ENCODE peak calls at places on chromosomes 13 and 19, in eight cellular contexts. G is H1, H is adrenal gland, E is upper lobe of left lung, J is breast epithelium, W is uterus, B is sigmoid colon, L is GM12878. O is an unnamed sample. For H3K36me3 and H3K4me1, the result is how much of the 10 kb centered on the place peaks cover.

GRCh38 chr13:51605698-51606097 is 21.4 kb downstream of the WDFY2 start:
- DNase-seq in J (no peak), B (no peak), E (no peak), W (no peak), H (no peak), G (no peak), L (no peak), O (no peak)

GRCh38 chr13:51000576-51001260 is 91.1 kb downstream of the RNASEH2B start:
- DNase-seq in J (peak), H (peak), L (no peak), B (peak), G (no peak), W (peak), E (no peak), O (no peak)

GRCh38 chr13:91346848-91347211 is 657 bp upstream of the MIR17HG start:
- DNase-seq in G (no peak), H (no peak), B (no peak), W (no peak), E (no peak), L (peak), J (no peak), O (no peak)

GRCh38 chr13:59666504-59666903 is 497.2 kb downstream of the DIAPH3 start:
- DNase-seq in J (no peak), L (no peak), G (no peak), H (no peak), E (no peak), B (no peak), W (no peak), O (no peak)

GRCh38 chr13:23743269-23743668 is 145.9 kb downstream of the MIPEP start:
- DNase-seq in B (no peak), H (no peak), L (no peak), W (no peak), G (no peak), E (no peak), J (no peak), O (no peak)

GRCh38 chr13:107721436-107721835 is 493.9 kb downstream of the LIG4 start:
- DNase-seq in G (no peak), E (no peak), J (no peak), W (no peak), H (no peak), L (no peak), B (no peak), O (no peak)

GRCh38 chr19:51489113-51489512 is 10.8 kb downstream of the CEACAM18 start:
- DNase-seq in J (no peak), E (no peak), L (no peak), W (no peak), G (no peak), H (no peak), B (no peak), O (no peak)

GRCh38 chr13:81745391-81745790 is 1404.5 kb upstream of the SPRY2 start:
- DNase-seq in H (no peak), W (no peak), G (no peak), B (no peak), L (no peak), J (no peak), E (no peak), O (no peak)

GRCh38 chr19:3234800-3235199 is 10.3 kb downstream of the CELF5 start:
- DNase-seq in B (no peak), G (no peak), W (no peak), J (no peak), L (no peak), H (no peak), E (no peak), O (no peak)

GRCh38 chr13:40191186-40191980 is 475.1 kb downstream of the FOXO1 start:
- DNase-seq in L (no peak), H (no peak), B (no peak), G (no peak), J (peak), E (no peak), W (no peak), O (no peak)

GRCh38 chr19:53002479-53002878 is 11.2 kb upstream of the ERVV-1 start:
- DNase-seq in B (no peak), W (no peak), G (no peak), H (no peak), E (no peak), J (no peak), L (no peak), O (no peak)

GRCh38 chr13:100508996-100509395 is 79.6 kb downstream of the GGACT start:
- DNase-seq in W (no peak), L (no peak), J (no peak), E (no peak), H (no peak), B (no peak), G (no peak), O (no peak)

GRCh38 chr13:54945978-54946377 is 1917.4 kb downstream of the OLFM4 start:
- DNase-seq in L (no peak), H (no peak), B (no peak), E (no peak), W (no peak), G (no peak), J (no peak), O (no peak)

GRCh38 chr13:22168437-22168836 is 497.6 kb downstream of the FGF9 start:
- DNase-seq in W (no peak), H (no peak), L (no peak), E (peak), G (no peak), J (no peak), B (no peak), O (no peak)

GRCh38 chr19:1563251-1563650 is 4.9 kb downstream of the MEX3D start:
- DNase-seq in E (no peak), J (no peak), L (no peak), H (no peak), G (no peak), B (no peak), W (no peak), O (no peak)

DNA sequence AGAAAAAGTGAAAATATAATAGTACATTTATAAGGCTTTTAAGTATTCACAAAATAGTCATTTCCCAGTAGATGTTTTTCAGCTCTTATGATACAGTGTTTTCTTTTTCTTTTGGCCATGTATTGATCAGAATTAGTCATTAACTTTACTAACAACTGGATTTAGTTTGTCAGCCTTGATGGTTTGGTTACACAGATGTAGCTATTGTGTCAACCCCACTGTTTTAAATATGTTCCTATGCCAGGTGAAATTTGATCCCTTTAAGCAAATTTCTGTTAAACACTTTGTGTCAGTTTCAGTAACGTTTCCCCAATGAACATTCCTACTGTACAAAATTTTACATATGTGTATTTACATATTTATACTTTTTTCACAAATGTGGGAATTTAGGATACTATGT is 261.5 kb upstream of the STARD13 start:
- DNase-seq in L (no peak), B (no peak), J (no peak), G (no peak), H (no peak), W (no peak), E (no peak), O (no peak)
- TF ChIP-seq POLR2A in L (no peak), B (no peak), J (no peak), G (no peak), H (no peak), W (no peak), E (no peak), O (no peak)

DNA sequence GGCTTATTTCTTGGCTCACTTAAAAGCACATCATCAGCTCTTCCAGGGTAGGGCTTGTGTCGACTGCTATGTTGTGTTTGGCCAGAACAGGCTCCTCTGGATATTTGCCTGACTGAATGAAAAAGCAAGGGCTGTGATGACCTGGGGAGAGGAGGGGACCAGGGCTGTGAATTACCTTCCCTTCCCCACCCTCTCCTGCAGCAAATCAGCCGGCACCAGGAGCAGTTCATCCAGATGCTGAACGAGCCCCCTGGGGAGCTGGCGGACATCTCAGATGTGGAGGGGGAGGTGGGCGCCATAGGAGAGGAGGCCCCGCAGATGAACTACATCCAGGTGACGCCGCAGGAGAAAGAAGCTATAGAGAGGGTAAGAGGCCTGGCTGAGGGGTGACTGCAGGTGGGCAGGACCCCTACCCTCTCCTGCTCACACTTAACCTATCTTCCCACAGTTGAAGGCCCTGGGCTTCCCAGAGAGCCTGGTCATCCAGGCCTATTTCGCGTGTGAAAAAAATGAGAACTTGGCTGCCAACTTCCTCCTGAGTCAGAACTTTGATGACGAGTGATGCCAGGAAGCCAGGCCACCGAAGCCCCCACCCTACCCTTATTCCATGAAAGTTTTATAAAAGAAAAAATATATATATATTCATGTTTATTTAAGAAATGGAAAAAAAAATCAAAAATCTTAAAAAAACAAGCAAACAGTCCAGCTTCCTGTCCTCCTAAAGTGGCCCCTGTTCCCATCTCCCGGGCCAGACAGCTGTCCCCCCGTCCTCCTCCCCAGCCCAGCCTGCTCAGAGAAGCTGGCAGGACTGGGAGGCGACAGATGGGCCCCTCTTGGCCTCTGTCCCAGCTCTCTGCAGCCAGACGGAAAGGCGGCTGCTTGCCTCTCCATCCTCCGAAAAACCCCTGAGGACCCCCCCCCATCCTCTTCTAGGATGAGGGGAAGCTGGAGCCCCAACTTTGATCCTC is 4.3 kb downstream of the GADD45GIP1 start:
- DNase-seq in H (peak), L (no peak), E (no peak), B (no peak), W (no peak), G (no peak), J (no peak), O (no peak)
- H3K36me3 ChIP-seq in H (under half), L (under half), E (half or more), B (half or more), W (under half), G (under half), J (under half), O (under half)

GRCh38 chr13:98485561-98485960 is 91.3 kb downstream of the STK24 start:
- DNase-seq in G (no peak), H (no peak), E (no peak), W (no peak), B (no peak), J (no peak), L (no peak), O (no peak)

GRCh38 chr13:98481511-98481951 is 95.4 kb downstream of the STK24 start:
- DNase-seq in L (no peak), H (no peak), J (no peak), B (peak), W (no peak), G (no peak), E (no peak), O (no peak)

GRCh38 chr13:98484289-98485219 is 92.4 kb downstream of the STK24 start:
- DNase-seq in L (no peak), G (no peak), E (no peak), W (peak), H (peak), B (peak), J (peak), O (peak)

GRCh38 chr13:98482476-98483444 is 94.1 kb downstream of the STK24 start:
- DNase-seq in H (peak), L (no peak), B (peak), G (no peak), J (peak), W (no peak), E (peak), O (peak)

GRCh38 chr13:98483636-98484288 is 93.1 kb downstream of the STK24 start:
- DNase-seq in B (no peak), H (no peak), G (no peak), E (no peak), L (no peak), J (no peak), W (no peak), O (no peak)
- H3K4me1 ChIP-seq in B (half or more), H (half or more), G (under half), E (half or more), L (half or more), J (under half), W (under half), O (under half)

GRCh38 chr13:75993246-75993645 is 357.1 kb downstream of the LMO7 start:
- DNase-seq in L (no peak), J (no peak), B (no peak), W (no peak), E (no peak), H (no peak), G (no peak), O (no peak)
- TF ChIP-seq POLR2A in L (no peak), J (no peak), B (no peak), W (no peak), E (no peak), H (no peak), G (no peak), O (no peak)

GRCh38 chr19:35161434-35161743 is 6.9 kb downstream of the FXYD5 start:
- DNase-seq in J (no peak), L (no peak), W (no peak), B (no peak), E (no peak), G (no peak), H (no peak), O (no peak)
- H3K36me3 ChIP-seq in J (under half), L (under half), W (under half), B (under half), E (half or more), G (half or more), H (under half), O (under half)

DNA sequence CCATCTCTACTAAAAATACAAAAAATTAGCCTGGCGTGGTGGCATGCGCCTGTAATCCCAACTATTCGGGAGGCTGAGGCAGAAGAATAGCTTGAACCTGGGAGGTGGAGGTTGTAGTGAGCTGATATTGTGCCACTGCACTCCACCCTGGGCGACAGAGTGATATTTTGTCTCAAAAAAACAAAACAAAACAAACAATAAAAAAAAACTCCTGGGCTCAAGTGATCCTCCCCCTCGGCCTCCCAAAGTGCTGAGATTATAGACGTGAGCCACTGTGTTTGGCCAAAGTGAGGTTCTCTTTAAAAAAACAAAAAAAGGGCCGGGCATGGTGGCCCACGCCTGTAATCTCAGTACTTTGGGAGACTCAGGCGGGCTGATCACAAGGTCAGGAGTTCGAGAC is 3.8 kb upstream of the JUNB start:
- DNase-seq in J (no peak), H (no peak), E (no peak), W (no peak), L (no peak), B (no peak), G (no peak), O (no peak)
- H3K4me1 ChIP-seq in J (under half), H (half or more), E (half or more), W (under half), L (half or more), B (half or more), G (under half), O (half or more)

DNA sequence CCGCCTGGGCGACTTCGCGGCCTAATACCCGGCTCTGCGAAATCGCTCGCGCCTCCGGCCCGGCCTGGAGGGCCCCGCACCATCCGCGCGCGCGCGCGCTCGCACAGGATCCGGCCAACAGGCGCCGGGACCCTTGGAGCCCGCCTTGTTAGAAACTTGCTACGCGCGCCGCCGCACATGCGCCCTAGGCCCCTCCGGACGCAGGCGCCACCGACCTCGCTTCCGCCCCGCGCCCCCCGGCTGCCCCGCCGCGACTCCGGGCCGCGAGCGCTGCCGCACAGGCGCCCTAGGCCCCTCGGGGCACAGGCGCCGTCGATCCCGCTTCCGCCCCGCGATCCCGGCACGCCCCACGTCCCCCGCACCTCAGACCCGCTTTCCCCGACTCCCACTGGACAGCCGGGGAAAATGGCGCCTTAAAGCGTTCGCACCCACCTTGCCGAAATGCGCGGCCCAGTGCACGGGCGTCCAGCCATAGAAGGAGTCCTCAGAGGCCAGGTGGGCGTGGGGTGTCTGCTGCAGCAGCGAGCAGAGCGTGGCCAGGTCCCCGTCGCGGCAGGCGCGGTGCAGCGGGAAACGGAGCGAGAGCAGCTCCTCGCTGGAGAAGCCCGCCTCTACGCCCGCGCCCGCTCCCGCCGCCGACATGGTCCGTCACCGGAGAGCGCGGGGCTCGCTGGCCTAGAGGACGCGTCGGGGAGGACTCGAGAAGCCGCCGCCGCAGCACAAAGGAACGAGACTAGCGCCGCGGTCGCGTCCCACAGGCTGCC is 394 bp downstream of the ANKRD10 start:
- DNase-seq in J (peak), W (peak), E (peak), G (no peak), B (peak), L (no peak), H (peak), O (peak)
- TF ChIP-seq POLR2A in J (peak), W (peak), E (no peak), G (peak), B (peak), L (peak), H (peak), O (no peak)

DNA sequence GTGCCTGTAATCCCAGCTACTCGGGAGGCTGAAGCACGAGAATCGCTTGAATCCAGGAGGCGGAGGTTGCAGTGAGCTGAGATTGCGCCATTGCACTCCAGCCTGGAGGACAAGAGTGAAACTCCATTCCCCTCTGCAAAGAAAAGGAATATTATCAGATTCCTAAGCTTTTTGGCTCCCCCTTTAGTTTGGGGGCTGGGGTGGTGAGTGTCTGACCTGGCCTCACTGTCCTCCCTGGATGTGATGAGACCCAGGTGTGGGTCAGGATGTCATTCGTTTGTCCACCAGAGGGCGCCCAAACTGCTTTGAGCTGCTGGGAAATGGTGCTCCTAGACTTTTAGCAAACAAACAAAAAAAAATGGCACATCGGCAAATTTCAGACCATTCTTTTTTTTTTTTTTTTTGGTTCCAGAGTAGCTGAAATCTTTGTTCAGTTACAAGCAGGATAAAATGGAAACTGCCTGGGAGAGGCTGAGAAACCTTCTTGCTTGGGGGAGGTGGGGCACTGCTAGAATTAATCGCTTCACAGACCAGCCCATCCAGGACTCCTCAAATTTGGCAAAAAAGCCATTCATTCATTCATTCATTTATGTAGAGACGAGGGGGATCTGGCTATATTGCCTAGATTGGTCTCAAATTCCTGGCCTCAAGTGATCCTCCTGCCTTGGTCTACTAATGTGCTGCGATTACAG is 29.4 kb downstream of the SPC24 start:
- DNase-seq in B (peak), J (peak), H (peak), W (peak), L (no peak), G (no peak), E (no peak), O (peak)
- H3K36me3 ChIP-seq in B (half or more), J (under half), H (under half), W (under half), L (under half), G (half or more), E (half or more), O (under half)

O was measured in testis.